ENCODE peak calls at places on chromosome 1, in ten cellular contexts. T, L, W, H, B, J, A, C, I and F are unnamed samples.

GRCh38 chr1:68442006-68442405 is 7.7 kb downstream of the RPE65 start:
- DNase-seq in T (no peak), L (no peak), W (no peak), H (no peak), B (no peak), J (no peak), A (no peak), C (no peak), I (no peak), F (no peak)

GRCh38 chr1:228983661-228984060 is 248.4 kb downstream of the RHOU start:
- DNase-seq in T (no peak), L (no peak), W (no peak), H (no peak), B (no peak), J (no peak), A (no peak), C (no peak), I (no peak), F (no peak)

GRCh38 chr1:228031276-228031995 is 24.6 kb downstream of the WNT3A start:
- DNase-seq in T (no peak), L (no peak), W (no peak), H (no peak), B (no peak), J (no peak), A (no peak), C (no peak), I (no peak), F (no peak)

GRCh38 chr1:84721152-84721551 is 30.9 kb upstream of the SSX2IP start:
- DNase-seq in T (no peak), L (no peak), W (no peak), H (no peak), B (no peak), J (peak; percentile 70), A (no peak), C (no peak), I (no peak), F (peak; percentile 45)

GRCh38 chr1:43367904-43368645 is at the start of gene ELOVL1:
- DNase-seq in T (peak; percentile 80), L (peak; percentile 54), W (peak; percentile 91), H (peak; percentile 41), B (peak; percentile 83), J (peak; percentile 82), A (peak; percentile 89), C (peak; percentile 82), I (peak; percentile 70), F (peak; percentile 91)

GRCh38 chr1:22711071-22711470 is 432 bp downstream of the EPHB2 start:
- DNase-seq in T (no peak), L (no peak), W (no peak), H (no peak), B (no peak), J (no peak), A (no peak), C (peak; percentile 20), I (no peak), F (no peak)

GRCh38 chr1:31007462-31007991 is 58.0 kb downstream of the PUM1 start:
- DNase-seq in T (no peak), L (peak; percentile 54), W (no peak), H (peak; percentile 62), B (no peak), J (peak; percentile 92), A (no peak), C (peak; percentile 33), I (no peak), F (peak; percentile 89)

GRCh38 chr1:108531429-108531828 is 28.5 kb upstream of the EEIG2 start:
- DNase-seq in T (no peak), L (no peak), W (no peak), H (no peak), B (no peak), J (no peak), A (no peak), C (no peak), I (no peak), F (no peak)

GRCh38 chr1:1037366-1038327 is 17.7 kb downstream of the AGRN start:
- DNase-seq in T (peak; percentile 64), L (no peak), W (no peak), H (no peak), B (no peak), J (no peak), A (no peak), C (no peak), I (no peak), F (no peak)

GRCh38 chr1:234943801-234944402 is 184.7 kb downstream of the TOMM20 start:
- DNase-seq in T (no peak), L (no peak), W (no peak), H (no peak), B (no peak), J (no peak), A (no peak), C (no peak), I (no peak), F (no peak)

GRCh38 chr1:108016451-108016920 is 51.5 kb upstream of the VAV3 start:
- DNase-seq in T (no peak), L (no peak), W (no peak), H (no peak), B (no peak), J (peak; percentile 58), A (no peak), C (peak; percentile 7), I (no peak), F (peak; percentile 82)

GRCh38 chr1:6171546-6172124 is 8.5 kb downstream of the CHD5 start:
- DNase-seq in T (no peak), L (no peak), W (no peak), H (no peak), B (no peak), J (peak; percentile 17), A (no peak), C (no peak), I (no peak), F (no peak)

GRCh38 chr1:207579436-207579799 is 65.5 kb upstream of the CR1L start:
- DNase-seq in T (peak; percentile 34), L (peak; percentile 23), W (peak; percentile 84), H (peak; percentile 8), B (no peak), J (peak; percentile 57), A (no peak), C (peak; percentile 33), I (no peak), F (peak; percentile 70)

GRCh38 chr1:66402194-66402593 is 131.8 kb upstream of the SGIP1 start:
- DNase-seq in T (peak; percentile 31), L (no peak), W (peak; percentile 29), H (no peak), B (no peak), J (peak; percentile 78), A (peak; percentile 49), C (no peak), I (peak; percentile 28), F (peak; percentile 51)